ENCODE peak calls at places on chromosomes 3 and 15, in eight cellular contexts. L, Z, H, G, D, N, M and B are unnamed samples.

GRCh38 chr3:13507791-13508339 is 27.8 kb downstream of the HDAC11 start:
- DNase-seq in L (no peak), Z (no peak), H (no peak), G (no peak), D (peak; percentile 47), N (no peak), M (no peak), B (peak; percentile 64)

GRCh38 chr3:84440306-84440705 is 518.5 kb upstream of the CADM2 start:
- DNase-seq in L (no peak), Z (no peak), H (no peak), G (no peak), D (no peak), N (no peak), M (no peak), B (no peak)

GRCh38 chr3:18402140-18402834 is 22.9 kb downstream of the SATB1 start:
- DNase-seq in L (no peak), Z (no peak), H (no peak), G (no peak), D (no peak), N (no peak), M (no peak), B (no peak)

GRCh38 chr3:134419214-134419965 is 45.1 kb upstream of the AMOTL2 start:
- DNase-seq in L (no peak), Z (no peak), H (peak; percentile 26), G (no peak), D (no peak), N (no peak), M (peak; percentile 69), B (no peak)

GRCh38 chr15:49415638-49416037 is 7.4 kb upstream of the FGF7 start:
- DNase-seq in L (no peak), Z (peak; percentile 77), H (no peak), G (peak; percentile 48), D (peak; percentile 74), N (no peak), M (no peak), B (peak; percentile 62)

GRCh38 chr3:17151598-17152373 is 267.0 kb downstream of the PLCL2 start:
- DNase-seq in L (peak; percentile 44), Z (no peak), H (no peak), G (no peak), D (no peak), N (no peak), M (no peak), B (no peak)

GRCh38 chr15:39934415-39935044 is 615 bp downstream of the EIF2AK4 start:
- DNase-seq in L (no peak), Z (no peak), H (no peak), G (no peak), D (no peak), N (no peak), M (no peak), B (no peak)

GRCh38 chr3:72482589-72483249 is 365.5 kb downstream of the SHQ1 start:
- DNase-seq in L (peak; percentile 74), Z (peak; percentile 81), H (no peak), G (no peak), D (peak; percentile 32), N (peak; percentile 73), M (peak; percentile 48), B (peak; percentile 57)

GRCh38 chr3:191963182-191963581 is 502.2 kb downstream of the PYDC2 start:
- DNase-seq in L (no peak), Z (no peak), H (no peak), G (no peak), D (no peak), N (no peak), M (peak; percentile 20), B (no peak)

GRCh38 chr3:195259146-195259563 is 11.8 kb downstream of the XXYLT1 start:
- DNase-seq in L (no peak), Z (peak; percentile 68), H (no peak), G (no peak), D (peak; percentile 49), N (no peak), M (no peak), B (peak; percentile 47)

GRCh38 chr15:72861511-72861910 is 78.0 kb upstream of the ADPGK start:
- DNase-seq in L (no peak), Z (no peak), H (no peak), G (no peak), D (no peak), N (no peak), M (no peak), B (no peak)

GRCh38 chr15:58608129-58608590 is 141.3 kb downstream of the ADAM10 start:
- DNase-seq in L (no peak), Z (peak; percentile 86), H (no peak), G (peak; percentile 24), D (peak; percentile 59), N (no peak), M (no peak), B (peak; percentile 70)

GRCh38 chr3:124763644-124764358 is 33.5 kb downstream of the UMPS start:
- DNase-seq in L (no peak), Z (no peak), H (no peak), G (no peak), D (no peak), N (no peak), M (no peak), B (no peak)

GRCh38 chr3:141280690-141281089 is 49.1 kb downstream of the PXYLP1 start:
- DNase-seq in L (no peak), Z (no peak), H (no peak), G (no peak), D (no peak), N (no peak), M (no peak), B (no peak)

GRCh38 chr15:91853968-91854943 is 748 bp downstream of the SLCO3A1 start:
- DNase-seq in L (peak; percentile 57), Z (peak; percentile 39), H (peak; percentile 43), G (no peak), D (no peak), N (peak; percentile 35), M (peak; percentile 69), B (peak; percentile 52)

DNA sequence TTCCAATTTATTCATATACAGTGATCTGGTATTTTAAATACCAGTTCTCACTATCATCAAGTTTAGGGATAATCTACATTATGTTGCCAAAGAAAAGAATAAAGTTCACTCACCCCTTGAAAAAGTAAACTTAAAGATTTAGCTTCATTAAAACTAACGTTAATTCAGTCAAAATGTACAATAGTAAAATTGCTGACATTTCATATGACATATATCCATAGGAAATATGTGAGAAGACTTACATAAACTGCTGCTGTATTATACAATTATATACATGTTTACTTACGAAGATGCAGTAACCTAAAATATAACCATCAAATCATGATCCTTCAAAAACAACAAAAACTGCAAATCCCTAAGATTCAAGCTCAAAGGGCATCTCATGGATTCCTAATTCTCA is 44.0 kb downstream of the ATR start:
- DNase-seq in L (no peak), Z (no peak), H (no peak), G (no peak), D (no peak), N (no peak), M (no peak), B (no peak)
- TF ChIP-seq CTCF in L (no peak), Z (no peak), H (no peak), G (no peak), D (no peak), N (no peak), M (no peak), B (no peak)

GRCh38 chr3:66419053-66419440 is 81.8 kb downstream of the LRIG1 start:
- DNase-seq in L (no peak), Z (no peak), H (no peak), G (no peak), D (no peak), N (no peak), M (no peak), B (no peak)

GRCh38 chr3:66415867-66416428 is 84.9 kb downstream of the LRIG1 start:
- DNase-seq in L (no peak), Z (no peak), H (no peak), G (no peak), D (no peak), N (no peak), M (no peak), B (no peak)

GRCh38 chr3:66416556-66417304 is 84.1 kb downstream of the LRIG1 start:
- DNase-seq in L (no peak), Z (peak; percentile 50), H (no peak), G (no peak), D (no peak), N (no peak), M (no peak), B (no peak)

GRCh38 chr3:66414846-66415245 is 86.0 kb downstream of the LRIG1 start:
- DNase-seq in L (no peak), Z (no peak), H (no peak), G (no peak), D (no peak), N (no peak), M (no peak), B (no peak)

GRCh38 chr3:66418432-66419052 is 82.3 kb downstream of the LRIG1 start:
- DNase-seq in L (peak; percentile 48), Z (no peak), H (no peak), G (no peak), D (no peak), N (peak; percentile 82), M (no peak), B (no peak)
- TF ChIP-seq CTCF in L (no peak), Z (no peak), H (no peak), G (no peak), D (no peak), N (peak; percentile 11), M (no peak), B (no peak)

GRCh38 chr3:57227204-57227929 is at the start of gene APPL1:
- DNase-seq in L (peak; percentile 95), Z (peak; percentile 94), H (peak; percentile 96), G (peak; percentile 63), D (peak; percentile 76), N (peak; percentile 92), M (peak; percentile 97), B (peak; percentile 97)

GRCh38 chr3:57224856-57225255 is 2.7 kb upstream of the APPL1 start:
- DNase-seq in L (no peak), Z (no peak), H (no peak), G (no peak), D (no peak), N (no peak), M (no peak), B (no peak)

GRCh38 chr3:57226156-57226555 is 1.4 kb upstream of the APPL1 start:
- DNase-seq in L (no peak), Z (no peak), H (no peak), G (no peak), D (no peak), N (no peak), M (no peak), B (no peak)

GRCh38 chr3:57221883-57222282 is 5.6 kb upstream of the APPL1 start:
- DNase-seq in L (no peak), Z (peak; percentile 58), H (no peak), G (no peak), D (peak; percentile 33), N (no peak), M (no peak), B (peak; percentile 67)
- TF ChIP-seq CTCF in L (no peak), Z (peak; percentile 41), H (peak; percentile 35), G (peak; percentile 50), D (peak; percentile 59), N (no peak), M (no peak), B (peak; percentile 32)

DNA sequence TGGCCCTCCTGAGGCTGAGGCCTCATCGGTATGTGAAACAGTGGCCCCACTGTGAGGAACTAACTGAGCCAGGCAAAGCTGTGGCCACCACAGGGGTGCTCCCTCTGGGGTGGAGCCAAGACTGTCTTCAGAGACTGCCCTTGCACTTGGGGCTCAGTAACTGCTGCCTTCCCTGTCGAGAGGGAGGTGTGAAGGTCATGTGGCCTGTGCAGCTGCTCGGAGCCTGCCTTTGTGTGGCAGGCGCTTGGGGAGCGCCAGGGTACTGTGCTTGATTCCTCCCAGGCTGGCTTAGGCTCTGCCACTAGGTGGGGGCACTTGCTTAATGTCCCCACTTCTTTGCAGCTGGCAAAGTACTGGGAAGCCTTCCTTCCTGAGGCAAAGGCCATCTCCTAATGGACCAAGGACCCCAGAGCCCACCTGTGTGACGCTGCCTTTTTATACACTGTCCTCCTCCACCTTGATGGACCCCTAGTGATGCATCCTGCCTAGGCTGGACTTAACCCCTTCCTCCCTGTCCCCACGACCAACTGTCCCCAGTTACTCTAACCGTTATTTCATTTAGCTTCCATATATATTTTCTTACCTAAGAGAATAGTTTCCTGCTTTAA is 14.2 kb upstream of the SNX22 start:
- DNase-seq in L (no peak), Z (no peak), H (no peak), G (no peak), D (no peak), N (no peak), M (no peak), B (no peak)
- TF ChIP-seq CTCF in L (no peak), Z (no peak), H (no peak), G (no peak), D (no peak), N (no peak), M (no peak), B (no peak)